ENCODE peak calls at places on chromosomes 4 and X, in four cellular contexts. O is germinal center, L is ELR, W is lower lobe of right lung. K is an unnamed sample.

GRCh38 chr4:3483471-3483921 is 20.4 kb downstream of the DOK7 start:
- DNase-seq in O (no peak), W (no peak), L (peak), K (no peak)

GRCh38 chr4:94038195-94038594 is 169.5 kb upstream of the SMARCAD1 start:
- DNase-seq in O (no peak), W (no peak), L (no peak), K (no peak)

GRCh38 chrX:66675541-66675940 is 36.7 kb upstream of the EDA2R start:
- DNase-seq in O (no peak), W (no peak), L (no peak), K (no peak)

GRCh38 chrX:54826598-54826997 is 19.1 kb downstream of the MAGED2 start:
- DNase-seq in W (no peak), O (no peak), L (no peak), K (no peak)

GRCh38 chr4:82989567-82990429 is 20.8 kb downstream of the LIN54 start:
- DNase-seq in O (no peak), W (no peak), L (no peak), K (peak)

GRCh38 chrX:30151964-30152363 is 63.4 kb upstream of the MAGEB2 start:
- DNase-seq in L (no peak), O (no peak), W (no peak), K (no peak)

GRCh38 chr4:110062166-110062565 is 136.2 kb downstream of the ELOVL6 start:
- DNase-seq in W (no peak), L (no peak), O (no peak), K (no peak)

GRCh38 chr4:54658321-54659093 is 750 bp downstream of the KIT start:
- DNase-seq in L (peak), O (peak), W (peak), K (peak)

GRCh38 chr4:187478292-187479205 is 517.0 kb upstream of the ZFP42 start:
- DNase-seq in O (no peak), L (peak), W (no peak), K (no peak)

GRCh38 chr4:165464813-165465381 is 86.1 kb downstream of the CPE start:
- DNase-seq in W (no peak), L (peak), O (peak), K (peak)

GRCh38 chrX:46838482-46838857 is 1.6 kb downstream of the RP2 start:
- DNase-seq in W (no peak), L (peak), O (no peak), K (no peak)

GRCh38 chr4:83282049-83282535 is 2.5 kb downstream of the COQ2 start:
- DNase-seq in O (peak), L (peak), W (no peak), K (peak)